ENCODE peak calls at places on chromosome 6, in seven cellular contexts. One of them, this sample, is unnamed.

GRCh38 chr6:159969204-159969912 is 476 bp downstream of the IGF2R start:
- DNase-seq in H7: peak; percentile 79
- DNase-seq in keratinocyte: no peak
- DNase-seq in heart left ventricle: peak; percentile 61
- DNase-seq in PC-3: no peak
- DNase-seq in SJSA1: peak; percentile 63
- DNase-seq in aorta: peak; percentile 70
- DNase-seq in this sample: no peak

GRCh38 chr6:27040244-27041042 is 207.1 kb upstream of the PRSS16 start:
- DNase-seq in H7: no peak
- DNase-seq in keratinocyte: no peak
- DNase-seq in heart left ventricle: no peak
- DNase-seq in PC-3: no peak
- DNase-seq in SJSA1: peak; percentile 2
- DNase-seq in aorta: no peak
- DNase-seq in this sample: no peak

GRCh38 chr6:73695619-73696421 is at the start of gene CD109:
- DNase-seq in H7: peak; percentile 89
- DNase-seq in keratinocyte: no peak
- DNase-seq in heart left ventricle: peak; percentile 63
- DNase-seq in PC-3: peak; percentile 77
- DNase-seq in SJSA1: peak; percentile 88
- DNase-seq in aorta: peak; percentile 62
- DNase-seq in this sample: peak; percentile 32

GRCh38 chr6:47165918-47166317 is 123.8 kb upstream of the ADGRF1 start:
- DNase-seq in H7: no peak
- DNase-seq in keratinocyte: no peak
- DNase-seq in heart left ventricle: no peak
- DNase-seq in PC-3: no peak
- DNase-seq in SJSA1: no peak
- DNase-seq in aorta: peak; percentile 52
- DNase-seq in this sample: no peak

GRCh38 chr6:52691718-52692117 is 20.8 kb downstream of the TMEM14A start:
- DNase-seq in H7: no peak
- DNase-seq in keratinocyte: no peak
- DNase-seq in heart left ventricle: no peak
- DNase-seq in PC-3: peak; percentile 16
- DNase-seq in SJSA1: no peak
- DNase-seq in aorta: no peak
- DNase-seq in this sample: no peak

GRCh38 chr6:135036731-135037420 is 17.7 kb downstream of the HBS1L start:
- DNase-seq in H7: no peak
- DNase-seq in keratinocyte: no peak
- DNase-seq in heart left ventricle: no peak
- DNase-seq in PC-3: no peak
- DNase-seq in SJSA1: no peak
- DNase-seq in aorta: no peak
- DNase-seq in this sample: no peak

GRCh38 chr6:54267798-54268197 is 40.4 kb upstream of the TINAG start:
- DNase-seq in H7: no peak
- DNase-seq in keratinocyte: no peak
- DNase-seq in heart left ventricle: no peak
- DNase-seq in PC-3: peak; percentile 74
- DNase-seq in SJSA1: no peak
- DNase-seq in aorta: no peak
- DNase-seq in this sample: no peak

GRCh38 chr6:163001341-163001740 is 273.6 kb downstream of the PACRG start:
- DNase-seq in H7: no peak
- DNase-seq in keratinocyte: no peak
- DNase-seq in heart left ventricle: no peak
- DNase-seq in PC-3: no peak
- DNase-seq in SJSA1: no peak
- DNase-seq in aorta: no peak
- DNase-seq in this sample: no peak

GRCh38 chr6:155443168-155443567 is 12.5 kb downstream of the NOX3 start:
- DNase-seq in H7: no peak
- DNase-seq in keratinocyte: no peak
- DNase-seq in heart left ventricle: no peak
- DNase-seq in PC-3: no peak
- DNase-seq in SJSA1: no peak
- DNase-seq in aorta: no peak
- DNase-seq in this sample: no peak

GRCh38 chr6:40796280-40797223 is 209.4 kb upstream of the LRFN2 start:
- DNase-seq in H7: no peak
- DNase-seq in keratinocyte: no peak
- DNase-seq in heart left ventricle: peak; percentile 78
- DNase-seq in PC-3: no peak
- DNase-seq in SJSA1: no peak
- DNase-seq in aorta: no peak
- DNase-seq in this sample: no peak

DNA sequence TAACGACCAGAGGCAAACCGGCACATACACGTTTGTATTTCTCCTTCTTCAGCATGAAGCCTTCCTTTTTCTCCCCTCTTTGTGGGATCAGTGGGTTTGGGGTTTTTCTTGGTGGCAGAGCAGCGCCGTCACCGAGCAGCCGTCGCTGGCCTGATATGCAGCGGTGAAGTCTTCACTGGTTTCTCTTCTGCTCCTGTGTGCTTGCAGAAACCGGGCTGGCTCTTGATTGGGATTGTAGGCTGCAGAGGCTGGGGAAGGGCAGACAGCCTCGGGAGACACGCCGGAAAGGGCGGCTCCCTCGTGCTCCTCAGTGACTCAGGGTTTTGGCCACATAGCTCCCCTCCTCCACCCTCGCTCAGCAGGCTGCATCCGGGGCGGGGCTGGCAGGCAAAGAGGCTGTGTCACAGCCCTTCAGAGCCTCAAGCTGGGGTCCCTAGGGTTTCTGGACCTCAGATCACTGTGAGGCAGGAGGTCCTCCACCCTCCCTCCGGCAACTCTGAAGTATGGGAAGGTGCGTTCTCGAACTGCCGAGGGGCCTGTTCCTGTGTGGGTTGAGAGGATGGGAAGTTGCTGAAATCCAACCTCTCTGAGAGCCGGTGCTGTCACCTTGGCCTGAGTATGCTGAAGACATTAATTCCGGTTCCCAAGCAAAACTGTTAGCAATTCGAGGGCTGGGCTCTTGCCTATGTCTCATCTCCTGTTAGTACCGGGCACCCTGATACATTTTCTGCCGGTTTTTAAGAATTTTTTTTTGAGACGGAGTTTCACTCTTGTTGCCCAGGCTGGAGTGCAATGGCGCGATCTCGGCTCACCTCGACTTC is 24.2 kb downstream of the NQO2 start:
- DNase-seq in H7: peak; percentile 84
- DNase-seq in keratinocyte: peak; percentile 49
- DNase-seq in heart left ventricle: peak; percentile 98
- DNase-seq in PC-3: peak; percentile 90
- DNase-seq in SJSA1: peak; percentile 94
- DNase-seq in aorta: peak; percentile 97
- DNase-seq in this sample: peak; percentile 16
- H3K4me3 ChIP-seq in H7: peak overlapping the region; percentile 26
- H3K4me3 ChIP-seq in keratinocyte: peak overlapping the region; percentile 67
- H3K4me3 ChIP-seq in heart left ventricle: peak overlapping the region; percentile 50
- H3K4me3 ChIP-seq in PC-3: no peak overlapping the region
- H3K4me3 ChIP-seq in SJSA1: peak overlapping the region; percentile 6
- H3K4me3 ChIP-seq in aorta: peak overlapping the region; percentile 40
- H3K4me3 ChIP-seq in this sample: no peak overlapping the region

DNA sequence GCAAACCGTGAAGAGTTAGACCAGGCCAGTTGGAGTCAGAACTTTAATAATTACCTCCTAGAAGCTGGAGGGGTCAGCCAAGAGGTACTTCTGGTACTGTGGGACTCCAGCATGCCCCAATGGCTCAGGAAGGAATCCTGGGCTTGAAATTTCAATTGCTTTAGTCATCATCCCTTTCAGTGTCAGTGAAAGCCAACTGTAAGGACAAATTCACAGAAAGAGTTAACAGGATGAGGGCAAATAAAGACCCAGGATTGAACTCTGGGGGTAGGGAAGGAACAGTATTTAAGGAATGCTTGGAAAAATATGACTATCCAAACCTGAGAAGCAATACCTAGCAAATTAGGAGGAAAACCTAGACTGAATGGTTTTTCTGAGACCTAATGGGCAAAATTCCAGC is 735.1 kb upstream of the MARCKS start:
- DNase-seq in H7: peak; percentile 18
- DNase-seq in keratinocyte: peak; percentile 45
- DNase-seq in heart left ventricle: no peak
- DNase-seq in PC-3: peak; percentile 88
- DNase-seq in SJSA1: peak; percentile 96
- DNase-seq in aorta: no peak
- DNase-seq in this sample: no peak
- H3K4me3 ChIP-seq in H7: no peak overlapping the region
- H3K4me3 ChIP-seq in keratinocyte: no peak overlapping the region
- H3K4me3 ChIP-seq in heart left ventricle: no peak overlapping the region
- H3K4me3 ChIP-seq in PC-3: peak overlapping the region; percentile 2
- H3K4me3 ChIP-seq in SJSA1: no peak overlapping the region
- H3K4me3 ChIP-seq in aorta: no peak overlapping the region
- H3K4me3 ChIP-seq in this sample: no peak overlapping the region

DNA sequence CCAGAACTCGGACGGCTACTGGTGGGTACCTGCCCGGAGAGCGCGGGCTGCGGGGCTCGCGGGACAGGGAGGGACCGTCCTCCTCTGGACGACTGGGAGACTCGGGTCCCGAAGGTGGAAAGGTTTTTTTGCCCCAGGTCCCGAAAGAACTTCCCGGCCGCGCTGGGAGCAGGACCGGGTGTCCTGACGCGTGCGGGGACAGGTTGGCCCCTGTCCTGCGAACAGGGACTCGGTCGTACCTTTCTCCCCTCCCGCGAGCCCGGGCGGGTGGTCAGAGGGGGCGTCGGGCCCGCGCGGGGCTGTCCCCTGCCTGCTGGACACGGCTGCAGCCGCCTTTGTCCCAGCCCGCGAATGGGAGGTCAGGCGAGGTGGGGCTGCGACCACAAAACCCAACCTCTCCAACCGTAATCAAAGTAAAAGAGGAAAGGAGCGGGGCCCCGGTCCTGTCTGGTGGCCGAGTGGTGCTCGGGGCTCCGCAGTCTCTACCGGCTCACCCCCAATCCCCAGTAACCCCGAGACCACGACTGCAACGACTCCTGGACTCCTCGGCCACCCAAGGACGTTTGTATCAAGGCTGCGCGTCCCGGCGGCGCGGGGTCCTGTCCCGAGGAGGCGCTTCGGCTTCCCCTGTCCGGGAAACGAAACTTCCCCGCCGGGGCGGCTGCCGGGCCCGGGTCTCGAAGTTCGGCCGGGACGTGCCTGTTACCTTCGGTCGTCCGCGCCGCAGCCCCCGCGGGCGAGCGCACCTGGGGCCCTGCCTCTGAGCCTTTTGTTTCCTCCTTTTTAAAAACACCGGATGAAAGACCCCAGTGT is 800 bp downstream of the DSP start:
- DNase-seq in H7: peak; percentile 85
- DNase-seq in keratinocyte: no peak
- DNase-seq in heart left ventricle: peak; percentile 34
- DNase-seq in PC-3: peak; percentile 35
- DNase-seq in SJSA1: peak; percentile 24
- DNase-seq in aorta: no peak
- DNase-seq in this sample: no peak
- H3K4me3 ChIP-seq in H7: peak overlapping the region; percentile 93
- H3K4me3 ChIP-seq in keratinocyte: peak overlapping the region; percentile 97
- H3K4me3 ChIP-seq in heart left ventricle: peak overlapping the region; percentile 74
- H3K4me3 ChIP-seq in PC-3: peak overlapping the region; percentile 95
- H3K4me3 ChIP-seq in SJSA1: peak overlapping the region; percentile 29
- H3K4me3 ChIP-seq in aorta: peak overlapping the region; percentile 46
- H3K4me3 ChIP-seq in this sample: peak overlapping the region; percentile 63

GRCh38 chr6:13355969-13356368 is 27.6 kb upstream of the TBC1D7 start:
- DNase-seq in H7: no peak
- DNase-seq in keratinocyte: peak; percentile 65
- DNase-seq in heart left ventricle: no peak
- DNase-seq in PC-3: no peak
- DNase-seq in SJSA1: no peak
- DNase-seq in aorta: no peak
- DNase-seq in this sample: no peak
- H3K4me3 ChIP-seq in H7: no peak overlapping the region
- H3K4me3 ChIP-seq in keratinocyte: peak overlapping the region; percentile 68
- H3K4me3 ChIP-seq in heart left ventricle: no peak overlapping the region
- H3K4me3 ChIP-seq in PC-3: peak overlapping the region; percentile 27
- H3K4me3 ChIP-seq in SJSA1: no peak overlapping the region
- H3K4me3 ChIP-seq in aorta: no peak overlapping the region
- H3K4me3 ChIP-seq in this sample: no peak overlapping the region

GRCh38 chr6:16276991-16277981 is 38.9 kb downstream of the GMPR start:
- DNase-seq in H7: peak; percentile 92
- DNase-seq in keratinocyte: peak; percentile 52
- DNase-seq in heart left ventricle: peak; percentile 86
- DNase-seq in PC-3: peak; percentile 96
- DNase-seq in SJSA1: peak; percentile 97
- DNase-seq in aorta: peak; percentile 89
- DNase-seq in this sample: peak; percentile 55
- H3K4me3 ChIP-seq in H7: no peak overlapping the region
- H3K4me3 ChIP-seq in keratinocyte: peak overlapping the region; percentile 4
- H3K4me3 ChIP-seq in heart left ventricle: no peak overlapping the region
- H3K4me3 ChIP-seq in PC-3: peak overlapping the region; percentile 37
- H3K4me3 ChIP-seq in SJSA1: no peak overlapping the region
- H3K4me3 ChIP-seq in aorta: no peak overlapping the region
- H3K4me3 ChIP-seq in this sample: no peak overlapping the region

DNA sequence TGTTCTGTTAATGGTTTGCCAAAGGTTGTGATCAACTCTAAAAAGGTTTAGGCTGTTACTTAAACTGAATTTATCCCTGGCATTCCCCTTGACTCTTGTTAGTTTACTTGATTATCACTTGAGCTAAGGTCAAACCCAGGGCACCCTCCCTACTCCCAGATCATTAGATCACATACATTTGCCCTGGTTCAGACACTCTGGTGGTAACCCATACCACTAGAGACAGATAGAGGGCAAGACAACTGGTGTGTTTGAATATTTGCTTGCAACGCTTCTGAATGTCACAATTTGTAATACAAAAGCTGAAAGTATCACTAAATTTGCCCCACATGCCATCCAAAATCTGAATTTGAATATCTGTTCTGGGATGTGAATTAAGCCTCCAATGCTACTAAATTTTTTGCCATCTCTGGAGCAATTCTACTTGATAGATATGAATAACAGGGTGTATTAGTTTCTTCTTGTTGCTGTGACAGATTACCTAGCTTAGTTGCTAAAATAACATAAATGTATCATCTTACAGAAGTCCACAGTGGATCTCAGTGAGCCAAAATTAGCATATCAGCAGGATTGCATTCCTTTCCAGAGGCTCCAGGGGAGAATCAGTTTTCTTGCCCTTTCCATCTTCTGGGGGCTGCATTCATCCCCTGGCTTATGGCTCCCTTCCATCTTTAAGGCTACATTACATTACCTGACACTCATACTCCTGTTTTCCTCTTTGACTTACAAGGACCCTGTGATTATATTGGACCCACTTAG is 45.4 kb downstream of the FIG4 start:
- DNase-seq in H7: peak; percentile 19
- DNase-seq in keratinocyte: no peak
- DNase-seq in heart left ventricle: no peak
- DNase-seq in PC-3: no peak
- DNase-seq in SJSA1: no peak
- DNase-seq in aorta: no peak
- DNase-seq in this sample: no peak
- H3K4me3 ChIP-seq in H7: no peak overlapping the region
- H3K4me3 ChIP-seq in keratinocyte: no peak overlapping the region
- H3K4me3 ChIP-seq in heart left ventricle: no peak overlapping the region
- H3K4me3 ChIP-seq in PC-3: no peak overlapping the region
- H3K4me3 ChIP-seq in SJSA1: no peak overlapping the region
- H3K4me3 ChIP-seq in aorta: no peak overlapping the region
- H3K4me3 ChIP-seq in this sample: no peak overlapping the region

This sample was measured in AG04450.